ENCODE peak calls at places on chromosomes 16 and 17, in eight cellular contexts. H, R, U, G, J, L, X and F are unnamed samples.

GRCh38 chr16:25151996-25152395 is 40.5 kb downstream of the LCMT1 start:
- DNase-seq in H (peak), R (no peak), U (no peak), G (no peak), J (peak), L (no peak), X (no peak), F (peak)

GRCh38 chr17:74924250-74924948 is at the start of gene OTOP2:
- DNase-seq in H (no peak), R (peak), U (no peak), G (no peak), J (no peak), L (no peak), X (no peak), F (no peak)

GRCh38 chr17:55356440-55357328 is 65.0 kb downstream of the MMD start:
- DNase-seq in H (peak), R (peak), U (peak), G (peak), J (peak), L (peak), X (peak), F (peak)

GRCh38 chr16:66260522-66261290 is 105.8 kb upstream of the CDH5 start:
- DNase-seq in H (no peak), R (no peak), U (no peak), G (no peak), J (no peak), L (no peak), X (no peak), F (no peak)

GRCh38 chr16:3101841-3102470 is 2.9 kb upstream of the ZSCAN10 start:
- DNase-seq in H (no peak), R (peak), U (no peak), G (peak), J (peak), L (peak), X (no peak), F (no peak)

GRCh38 chr16:30351586-30352419 is 3.3 kb downstream of the CD2BP2 start:
- DNase-seq in H (peak), R (peak), U (no peak), G (no peak), J (no peak), L (no peak), X (no peak), F (no peak)

GRCh38 chr17:38674013-38674748 is 576 bp downstream of the EPOP start:
- DNase-seq in H (no peak), R (peak), U (no peak), G (no peak), J (no peak), L (no peak), X (peak), F (peak)

GRCh38 chr17:18967806-18968744 is 16.1 kb downstream of the SLC5A10 start:
- DNase-seq in H (no peak), R (no peak), U (no peak), G (no peak), J (peak), L (peak), X (no peak), F (peak)

GRCh38 chr17:79915850-79916430 is 76.7 kb upstream of the CBX4 start:
- DNase-seq in H (peak), R (no peak), U (no peak), G (peak), J (peak), L (no peak), X (no peak), F (peak)